ENCODE peak calls at places on chromosomes 5 and 9, in five cellular contexts. V, R, X, U and F are unnamed samples.

GRCh38 chr5:44292736-44293135 is 96.5 kb downstream of the FGF10 start:
- DNase-seq in X (no peak), U (no peak), R (no peak), V (no peak), F (no peak)

GRCh38 chr5:20570486-20570885 is 582.5 kb upstream of the CDH18 start:
- DNase-seq in X (no peak), R (no peak), U (no peak), V (no peak), F (no peak)

GRCh38 chr9:16505159-16505558 is 365.3 kb downstream of the BNC2 start:
- DNase-seq in X (peak), V (no peak), R (no peak), U (no peak), F (no peak)

GRCh38 chr9:36623280-36623679 is 50.6 kb downstream of the MELK start:
- DNase-seq in V (no peak), X (peak), R (no peak), U (no peak), F (no peak)

GRCh38 chr5:176162206-176162605 is 76.0 kb upstream of the SIMC1 start:
- DNase-seq in U (no peak), X (no peak), R (no peak), V (no peak), F (no peak)

GRCh38 chr5:129135633-129136032 is 41.1 kb downstream of the ISOC1 start:
- DNase-seq in R (no peak), U (no peak), X (no peak), V (no peak), F (no peak)

GRCh38 chr5:62506659-62507460 is 71.8 kb upstream of the LRRC70 start:
- DNase-seq in X (no peak), R (no peak), U (no peak), V (no peak), F (no peak)

GRCh38 chr9:5999443-6000104 is 15.8 kb downstream of the RANBP6 start:
- DNase-seq in V (no peak), R (no peak), U (no peak), X (no peak), F (no peak)

GRCh38 chr5:120304653-120305052 is 159.4 kb upstream of the PRR16 start:
- DNase-seq in X (peak), V (no peak), U (no peak), R (no peak), F (no peak)

GRCh38 chr5:153147891-153148623 is 342.4 kb upstream of the GRIA1 start:
- DNase-seq in V (peak), R (no peak), X (peak), U (no peak), F (peak)

GRCh38 chr5:145433077-145433476 is 402.1 kb downstream of the PRELID2 start:
- DNase-seq in V (no peak), X (no peak), R (no peak), U (no peak), F (no peak)

GRCh38 chr5:55766408-55766807 is 28.5 kb downstream of the DDX4 start:
- DNase-seq in X (no peak), U (no peak), V (no peak), R (no peak), F (no peak)

GRCh38 chr9:77865385-77865784 is 166.2 kb downstream of the GNAQ start:
- DNase-seq in U (no peak), R (no peak), V (no peak), X (no peak), F (no peak)

GRCh38 chr9:38079410-38080105 is 10.5 kb upstream of the SHB start:
- DNase-seq in R (no peak), U (peak), V (no peak), X (peak), F (no peak)

GRCh38 chr5:80141147-80141671 is 106.1 kb downstream of the THBS4 start:
- DNase-seq in R (peak), V (peak), X (peak), U (peak), F (no peak)

GRCh38 chr9:98790601-98791146 is 5.7 kb downstream of the ANKS6 start:
- DNase-seq in R (no peak), U (no peak), X (no peak), V (no peak), F (peak)

GRCh38 chr9:131310833-131311554 is 21.5 kb downstream of the PLPP7 start:
- DNase-seq in V (no peak), X (peak), R (no peak), U (no peak), F (no peak)

GRCh38 chr5:82351754-82352145 is 73.6 kb upstream of the RPS23 start:
- DNase-seq in R (no peak), X (peak), U (no peak), V (no peak), F (peak)

GRCh38 chr5:172733179-172733973 is 37.6 kb downstream of the DUSP1 start:
- DNase-seq in X (peak), U (peak), R (no peak), V (no peak), F (no peak)

GRCh38 chr9:21505425-21506179 is 23.5 kb upstream of the IFNE start:
- DNase-seq in U (no peak), X (peak), R (no peak), V (no peak), F (no peak)

GRCh38 chr9:112037281-112038016 is 137.6 kb downstream of the SUSD1 start:
- DNase-seq in X (peak), R (no peak), V (no peak), U (no peak), F (no peak)